ENCODE peak calls at places on chromosome 5, in four cellular contexts. Y, N, A and B are unnamed samples.

GRCh38 chr5:147407094-147407681 is 102.7 kb downstream of the DPYSL3 start:
- DNase-seq in Y (no peak), N (no peak), A (no peak), B (no peak)

GRCh38 chr5:39977231-39977630 is 552.5 kb upstream of the DAB2 start:
- DNase-seq in Y (no peak), N (no peak), A (no peak), B (no peak)

GRCh38 chr5:146388418-146388817 is 49.8 kb downstream of the POU4F3 start:
- DNase-seq in Y (no peak), N (no peak), A (no peak), B (no peak)

GRCh38 chr5:34848230-34848629 is 9.3 kb downstream of the TTC23L start:
- DNase-seq in Y (no peak), N (no peak), A (no peak), B (no peak)

GRCh38 chr5:158869092-158869491 is 230.6 kb downstream of the EBF1 start:
- DNase-seq in Y (no peak), N (no peak), A (no peak), B (no peak)

GRCh38 chr5:177085985-177086917 is at the start of gene FGFR4:
- DNase-seq in Y (peak; percentile 65), N (peak; percentile 45), A (peak; percentile 58), B (no peak)

GRCh38 chr5:114223866-114224265 is 138.0 kb upstream of the KCNN2 start:
- DNase-seq in Y (peak; percentile 21), N (no peak), A (no peak), B (no peak)

GRCh38 chr5:112551437-112552018 is 132.5 kb upstream of the EPB41L4A start:
- DNase-seq in Y (peak; percentile 39), N (peak; percentile 48), A (peak; percentile 25), B (peak; percentile 26)